ENCODE peak calls at places on chromosome 15, in eight cellular contexts. One of them, this sample, is unnamed.

GRCh38 chr15:68347392-68347791 is 69.8 kb downstream of the FEM1B start:
- DNase-seq in NCI-H510A: no peak
- DNase-seq in AG04450: peak; percentile 56
- DNase-seq in neural crest cell: no peak
- DNase-seq in stimulated activated CD8-positive, alpha-beta memory T cell treated with anti-CD3 and anti-CD28 coated beads, Interleukin-4, amount 100 ng/mL, for 4 hours: no peak
- DNase-seq in IMR-90: peak; percentile 90
- DNase-seq in mesendoderm: no peak
- DNase-seq in B cell: no peak
- DNase-seq in this sample: no peak

GRCh38 chr15:78396976-78397375 is 41.0 kb upstream of the IREB2 start:
- DNase-seq in NCI-H510A: no peak
- DNase-seq in AG04450: no peak
- DNase-seq in neural crest cell: no peak
- DNase-seq in stimulated activated CD8-positive, alpha-beta memory T cell treated with anti-CD3 and anti-CD28 coated beads, Interleukin-4, amount 100 ng/mL, for 4 hours: no peak
- DNase-seq in IMR-90: peak; percentile 10
- DNase-seq in mesendoderm: peak; percentile 50
- DNase-seq in B cell: no peak
- DNase-seq in this sample: no peak

GRCh38 chr15:38521316-38521715 is 43.3 kb downstream of the RASGRP1 start:
- DNase-seq in NCI-H510A: no peak
- DNase-seq in AG04450: no peak
- DNase-seq in neural crest cell: no peak
- DNase-seq in stimulated activated CD8-positive, alpha-beta memory T cell treated with anti-CD3 and anti-CD28 coated beads, Interleukin-4, amount 100 ng/mL, for 4 hours: no peak
- DNase-seq in IMR-90: no peak
- DNase-seq in mesendoderm: no peak
- DNase-seq in B cell: no peak
- DNase-seq in this sample: no peak

GRCh38 chr15:29685156-29686078 is 136.9 kb downstream of the TJP1 start:
- DNase-seq in NCI-H510A: no peak
- DNase-seq in AG04450: no peak
- DNase-seq in neural crest cell: no peak
- DNase-seq in stimulated activated CD8-positive, alpha-beta memory T cell treated with anti-CD3 and anti-CD28 coated beads, Interleukin-4, amount 100 ng/mL, for 4 hours: no peak
- DNase-seq in IMR-90: peak; percentile 79
- DNase-seq in mesendoderm: no peak
- DNase-seq in B cell: no peak
- DNase-seq in this sample: no peak

GRCh38 chr15:52124270-52124878 is 11.8 kb upstream of the BCL2L10 start:
- DNase-seq in NCI-H510A: no peak
- DNase-seq in AG04450: no peak
- DNase-seq in neural crest cell: no peak
- DNase-seq in stimulated activated CD8-positive, alpha-beta memory T cell treated with anti-CD3 and anti-CD28 coated beads, Interleukin-4, amount 100 ng/mL, for 4 hours: no peak
- DNase-seq in IMR-90: peak; percentile 76
- DNase-seq in mesendoderm: peak; percentile 66
- DNase-seq in B cell: no peak
- DNase-seq in this sample: no peak

GRCh38 chr15:35944945-35945344 is 399.0 kb upstream of the DPH6 start:
- DNase-seq in NCI-H510A: no peak
- DNase-seq in AG04450: no peak
- DNase-seq in neural crest cell: no peak
- DNase-seq in stimulated activated CD8-positive, alpha-beta memory T cell treated with anti-CD3 and anti-CD28 coated beads, Interleukin-4, amount 100 ng/mL, for 4 hours: no peak
- DNase-seq in IMR-90: no peak
- DNase-seq in mesendoderm: no peak
- DNase-seq in B cell: no peak
- DNase-seq in this sample: no peak

GRCh38 chr15:44536962-44537727 is at the start of gene EIF3J:
- DNase-seq in NCI-H510A: peak; percentile 83
- DNase-seq in AG04450: peak; percentile 90
- DNase-seq in neural crest cell: peak; percentile 78
- DNase-seq in stimulated activated CD8-positive, alpha-beta memory T cell treated with anti-CD3 and anti-CD28 coated beads, Interleukin-4, amount 100 ng/mL, for 4 hours: peak; percentile 91
- DNase-seq in IMR-90: peak; percentile 97
- DNase-seq in mesendoderm: no peak
- DNase-seq in B cell: peak; percentile 94
- DNase-seq in this sample: peak; percentile 95

GRCh38 chr15:101641894-101642293 is 10.3 kb downstream of the TM2D3 start:
- DNase-seq in NCI-H510A: no peak
- DNase-seq in AG04450: no peak
- DNase-seq in neural crest cell: no peak
- DNase-seq in stimulated activated CD8-positive, alpha-beta memory T cell treated with anti-CD3 and anti-CD28 coated beads, Interleukin-4, amount 100 ng/mL, for 4 hours: no peak
- DNase-seq in IMR-90: no peak
- DNase-seq in mesendoderm: no peak
- DNase-seq in B cell: no peak
- DNase-seq in this sample: peak; percentile 34

GRCh38 chr15:29207758-29208108 is 61.9 kb downstream of the NSMCE3 start:
- DNase-seq in NCI-H510A: no peak
- DNase-seq in AG04450: no peak
- DNase-seq in neural crest cell: no peak
- DNase-seq in stimulated activated CD8-positive, alpha-beta memory T cell treated with anti-CD3 and anti-CD28 coated beads, Interleukin-4, amount 100 ng/mL, for 4 hours: no peak
- DNase-seq in IMR-90: no peak
- DNase-seq in mesendoderm: no peak
- DNase-seq in B cell: no peak
- DNase-seq in this sample: no peak

GRCh38 chr15:35170216-35170615 is 85.1 kb upstream of the NANOGP8 start:
- DNase-seq in NCI-H510A: no peak
- DNase-seq in AG04450: peak; percentile 21
- DNase-seq in neural crest cell: no peak
- DNase-seq in stimulated activated CD8-positive, alpha-beta memory T cell treated with anti-CD3 and anti-CD28 coated beads, Interleukin-4, amount 100 ng/mL, for 4 hours: no peak
- DNase-seq in IMR-90: peak; percentile 68
- DNase-seq in mesendoderm: no peak
- DNase-seq in B cell: no peak
- DNase-seq in this sample: no peak

GRCh38 chr15:35194296-35194695 is 109.2 kb upstream of the NANOGP8 start:
- DNase-seq in NCI-H510A: no peak
- DNase-seq in AG04450: no peak
- DNase-seq in neural crest cell: no peak
- DNase-seq in stimulated activated CD8-positive, alpha-beta memory T cell treated with anti-CD3 and anti-CD28 coated beads, Interleukin-4, amount 100 ng/mL, for 4 hours: no peak
- DNase-seq in IMR-90: peak; percentile 45
- DNase-seq in mesendoderm: no peak
- DNase-seq in B cell: no peak
- DNase-seq in this sample: no peak

GRCh38 chr15:57607570-57608000 is 15.9 kb downstream of the MYZAP start:
- DNase-seq in NCI-H510A: no peak
- DNase-seq in AG04450: no peak
- DNase-seq in neural crest cell: no peak
- DNase-seq in stimulated activated CD8-positive, alpha-beta memory T cell treated with anti-CD3 and anti-CD28 coated beads, Interleukin-4, amount 100 ng/mL, for 4 hours: no peak
- DNase-seq in IMR-90: no peak
- DNase-seq in mesendoderm: no peak
- DNase-seq in B cell: no peak
- DNase-seq in this sample: no peak

GRCh38 chr15:59306520-59307163 is 66.0 kb downstream of the MYO1E start:
- DNase-seq in NCI-H510A: no peak
- DNase-seq in AG04450: no peak
- DNase-seq in neural crest cell: no peak
- DNase-seq in stimulated activated CD8-positive, alpha-beta memory T cell treated with anti-CD3 and anti-CD28 coated beads, Interleukin-4, amount 100 ng/mL, for 4 hours: no peak
- DNase-seq in IMR-90: peak; percentile 58
- DNase-seq in mesendoderm: no peak
- DNase-seq in B cell: no peak
- DNase-seq in this sample: no peak

GRCh38 chr15:100559330-100559729 is 30.6 kb upstream of the CERS3 start:
- DNase-seq in NCI-H510A: no peak
- DNase-seq in AG04450: peak; percentile 49
- DNase-seq in neural crest cell: no peak
- DNase-seq in stimulated activated CD8-positive, alpha-beta memory T cell treated with anti-CD3 and anti-CD28 coated beads, Interleukin-4, amount 100 ng/mL, for 4 hours: no peak
- DNase-seq in IMR-90: peak; percentile 81
- DNase-seq in mesendoderm: no peak
- DNase-seq in B cell: no peak
- DNase-seq in this sample: no peak

GRCh38 chr15:41941644-41942415 is 30.5 kb downstream of the EHD4 start:
- DNase-seq in NCI-H510A: no peak
- DNase-seq in AG04450: no peak
- DNase-seq in neural crest cell: no peak
- DNase-seq in stimulated activated CD8-positive, alpha-beta memory T cell treated with anti-CD3 and anti-CD28 coated beads, Interleukin-4, amount 100 ng/mL, for 4 hours: no peak
- DNase-seq in IMR-90: no peak
- DNase-seq in mesendoderm: peak; percentile 79
- DNase-seq in B cell: no peak
- DNase-seq in this sample: no peak

This sample was measured in germinal center.